ENCODE peak calls at places on chromosomes 11 and 22, in four cellular contexts. V is activated gamma-delta T cell treated with Interleukin-2 at 50 U/mL for 16 hours, Y is cardiac septum, F is Right ventricle myocardium superior. J is an unnamed sample.

GRCh38 chr22:30380011-30380410 is 7.2 kb downstream of the RNF215 start:
- DNase-seq in V (no peak), Y (no peak), F (no peak), J (no peak)

GRCh38 chr11:14980854-14981253 is 8.7 kb upstream of the CALCA start:
- DNase-seq in V (no peak), Y (no peak), F (no peak), J (no peak)

GRCh38 chr11:71247551-71248250 is 4.7 kb downstream of the SHANK2 start:
- DNase-seq in V (no peak), Y (no peak), F (peak), J (peak)

GRCh38 chr11:125941606-125942275 is 4.1 kb upstream of the VSIG10L2 start:
- DNase-seq in V (no peak), Y (peak), F (peak), J (no peak)

GRCh38 chr11:10606536-10607208 is 38.2 kb upstream of the LYVE1 start:
- DNase-seq in V (no peak), Y (no peak), F (no peak), J (no peak)

GRCh38 chr11:86942212-86942611 is 13.0 kb downstream of the FZD4 start:
- DNase-seq in V (no peak), Y (no peak), F (no peak), J (no peak)

GRCh38 chr11:11993814-11994213 is 14.6 kb downstream of the DKK3 start:
- DNase-seq in V (no peak), Y (no peak), F (peak), J (no peak)

GRCh38 chr22:32112380-32112779 is 46.7 kb downstream of the C22orf42 start:
- DNase-seq in V (no peak), Y (no peak), F (no peak), J (no peak)

GRCh38 chr11:9397746-9398680 is 13.6 kb downstream of the IPO7 start:
- DNase-seq in V (no peak), Y (no peak), F (no peak), J (no peak)

GRCh38 chr11:126122863-126123262 is 60.2 kb upstream of the CDON start:
- DNase-seq in V (no peak), Y (no peak), F (no peak), J (peak)

GRCh38 chr11:72244317-72245231 is 598 bp upstream of the PHOX2A start:
- DNase-seq in V (no peak), Y (no peak), F (no peak), J (no peak)

GRCh38 chr11:71447791-71448256 is 369 bp downstream of the DHCR7 start:
- DNase-seq in V (peak), Y (no peak), F (peak), J (peak)

GRCh38 chr22:23070418-23071162 is at the start of gene GNAZ:
- DNase-seq in V (no peak), Y (peak), F (peak), J (peak)

GRCh38 chr11:127656266-127656879 is 655.8 kb upstream of the KIRREL3 start:
- DNase-seq in V (no peak), Y (no peak), F (no peak), J (no peak)

GRCh38 chr11:68976095-68976494 is 4.7 kb downstream of the MRGPRD start:
- DNase-seq in V (no peak), Y (no peak), F (no peak), J (peak)

GRCh38 chr11:132520199-132520598 is 1012.1 kb downstream of the OPCML start:
- DNase-seq in V (no peak), Y (no peak), F (no peak), J (no peak)

GRCh38 chr11:17673951-17674350 is 45.4 kb upstream of the MYOD1 start:
- DNase-seq in V (no peak), Y (no peak), F (no peak), J (no peak)

GRCh38 chr11:60971520-60971919 is at the start of gene CD6:
- DNase-seq in V (peak), Y (no peak), F (no peak), J (peak)

GRCh38 chr22:50720301-50720845 is 17.6 kb upstream of the ACR start:
- DNase-seq in V (no peak), Y (no peak), F (no peak), J (no peak)

GRCh38 chr22:31611065-31611760 is 50.8 kb downstream of the PISD start:
- DNase-seq in V (no peak), Y (peak), F (peak), J (peak)

GRCh38 chr11:29305456-29306232 is 711.2 kb downstream of the KCNA4 start:
- DNase-seq in V (no peak), Y (no peak), F (no peak), J (no peak)

GRCh38 chr11:113249491-113249763 is 65.0 kb upstream of the TTC12 start:
- DNase-seq in V (no peak), Y (no peak), F (no peak), J (no peak)

GRCh38 chr22:20766530-20766929 is 7.4 kb upstream of the SERPIND1 start:
- DNase-seq in V (no peak), Y (no peak), F (no peak), J (no peak)

GRCh38 chr11:107689317-107690202 is 22.3 kb downstream of the SLN start:
- DNase-seq in V (peak), Y (no peak), F (peak), J (no peak)

GRCh38 chr11:108496643-108497256 is 1.4 kb downstream of the POGLUT3 start:
- DNase-seq in V (no peak), Y (no peak), F (no peak), J (no peak)

GRCh38 chr22:39349967-39350802 is at the start of gene SYNGR1:
- DNase-seq in V (no peak), Y (no peak), F (no peak), J (peak)

GRCh38 chr11:71235719-71236118 is 16.7 kb downstream of the SHANK2 start:
- DNase-seq in V (no peak), Y (peak), F (no peak), J (peak)

GRCh38 chr22:36326178-36327161 is 61.3 kb downstream of the MYH9 start:
- DNase-seq in V (no peak), Y (no peak), F (no peak), J (no peak)

GRCh38 chr11:36452987-36453386 is 57.1 kb downstream of the TRAF6 start:
- DNase-seq in V (no peak), Y (no peak), F (no peak), J (no peak)

GRCh38 chr11:35583126-35583525 is 35.1 kb upstream of the FJX1 start:
- DNase-seq in V (no peak), Y (no peak), F (no peak), J (no peak)

J was measured in spleen.